ENCODE peak calls at places on chromosomes 5 and 9, in seven cellular contexts. N is mesothelial cell of epicardium, U is cardiac fibroblast, R is fibroblast of pulmonary artery, L is neural progenitor cell, I is NB4, K is endodermal cell. E is an unnamed sample.

GRCh38 chr5:21424907-21425306 is 1428.2 kb downstream of the CDH12 start:
- DNase-seq in I (no peak), N (no peak), R (no peak), L (no peak), K (no peak), U (no peak), E (no peak)

GRCh38 chr5:39080597-39081204 is 6.5 kb upstream of the RICTOR start:
- DNase-seq in K (peak; percentile 72), L (peak; percentile 63), R (peak; percentile 87), U (peak; percentile 86), I (peak; percentile 79), N (no peak), E (peak; percentile 22)

GRCh38 chr5:173498871-173499470 is 117.5 kb downstream of the BOD1 start:
- DNase-seq in I (no peak), R (peak; percentile 7), L (peak; percentile 44), K (peak; percentile 75), U (no peak), N (no peak), E (no peak)

GRCh38 chr5:55982957-55983381 is 11.8 kb downstream of the IL6ST start:
- DNase-seq in L (no peak), U (no peak), N (no peak), R (peak; percentile 31), K (no peak), I (no peak), E (no peak)

GRCh38 chr9:9560382-9561035 is 1052.3 kb downstream of the PTPRD start:
- DNase-seq in R (no peak), I (no peak), N (no peak), K (no peak), U (no peak), L (no peak), E (no peak)

GRCh38 chr9:117377046-117377445 is 37.8 kb downstream of the ASTN2 start:
- DNase-seq in L (peak; percentile 29), U (no peak), R (no peak), N (no peak), I (no peak), K (peak; percentile 73), E (no peak)

GRCh38 chr5:1011226-1011631 is 2.6 kb downstream of the NKD2 start:
- DNase-seq in K (peak; percentile 95), L (peak; percentile 76), I (peak; percentile 54), N (peak; percentile 23), R (no peak), U (no peak), E (peak; percentile 63)

GRCh38 chr5:159345861-159346260 is 15.6 kb upstream of the IL12B start:
- DNase-seq in K (no peak), N (no peak), R (no peak), L (no peak), U (no peak), I (no peak), E (no peak)

GRCh38 chr9:35906923-35907699 is 1.1 kb downstream of the HRCT1 start:
- DNase-seq in I (no peak), K (peak; percentile 65), R (peak; percentile 92), N (no peak), L (peak; percentile 47), U (peak; percentile 93), E (no peak)

GRCh38 chr9:120436937-120437592 is 142.9 kb downstream of the CDK5RAP2 start:
- DNase-seq in U (peak; percentile 56), L (no peak), R (peak; percentile 23), K (no peak), N (no peak), I (peak; percentile 84), E (no peak)

GRCh38 chr9:96491079-96491879 is 41.3 kb downstream of the HABP4 start:
- DNase-seq in I (no peak), R (peak; percentile 16), K (no peak), U (no peak), N (no peak), L (no peak), E (no peak)

GRCh38 chr9:121887553-121888437 is 205.3 kb downstream of the TTLL11 start:
- DNase-seq in R (no peak), I (peak; percentile 50), N (no peak), U (no peak), L (no peak), K (peak; percentile 69), E (no peak)

GRCh38 chr9:18059043-18059442 is 414.9 kb upstream of the ADAMTSL1 start:
- DNase-seq in K (no peak), I (no peak), N (no peak), U (no peak), L (no peak), R (no peak), E (no peak)

GRCh38 chr5:43661102-43661501 is 58.1 kb downstream of the NNT start:
- DNase-seq in I (peak; percentile 49), K (no peak), N (no peak), L (peak; percentile 65), U (peak; percentile 71), R (peak; percentile 69), E (no peak)

GRCh38 chr9:133371261-133371711 is 4.6 kb downstream of the SURF4 start:
- DNase-seq in R (no peak), L (no peak), I (peak; percentile 59), U (no peak), N (no peak), K (no peak), E (no peak)

GRCh38 chr5:77635617-77636422 is 2.7 kb downstream of the OTP start:
- DNase-seq in U (no peak), N (no peak), K (no peak), I (no peak), R (no peak), L (peak; percentile 86), E (no peak)

GRCh38 chr9:129095170-129095667 is 14.3 kb downstream of the DOLPP1 start:
- DNase-seq in K (no peak), R (no peak), N (no peak), I (no peak), L (no peak), U (no peak), E (no peak)

GRCh38 chr9:98995059-98995665 is 51.5 kb downstream of the COL15A1 start:
- DNase-seq in K (peak; percentile 28), N (no peak), U (peak; percentile 73), I (no peak), R (peak; percentile 45), L (no peak), E (no peak)

GRCh38 chr9:81634915-81635516 is 54.3 kb downstream of the TLE1 start:
- DNase-seq in N (no peak), R (peak; percentile 29), U (peak; percentile 15), I (no peak), L (no peak), K (no peak), E (no peak)

GRCh38 chr5:172188893-172189692 is 1.1 kb upstream of the STK10 start:
- DNase-seq in N (no peak), R (no peak), K (peak; percentile 88), I (no peak), L (peak; percentile 92), U (no peak), E (no peak)

GRCh38 chr5:56402273-56403223 is 169.4 kb upstream of the ANKRD55 start:
- DNase-seq in R (no peak), L (peak; percentile 5), N (no peak), U (no peak), I (no peak), K (no peak), E (no peak)

DNA sequence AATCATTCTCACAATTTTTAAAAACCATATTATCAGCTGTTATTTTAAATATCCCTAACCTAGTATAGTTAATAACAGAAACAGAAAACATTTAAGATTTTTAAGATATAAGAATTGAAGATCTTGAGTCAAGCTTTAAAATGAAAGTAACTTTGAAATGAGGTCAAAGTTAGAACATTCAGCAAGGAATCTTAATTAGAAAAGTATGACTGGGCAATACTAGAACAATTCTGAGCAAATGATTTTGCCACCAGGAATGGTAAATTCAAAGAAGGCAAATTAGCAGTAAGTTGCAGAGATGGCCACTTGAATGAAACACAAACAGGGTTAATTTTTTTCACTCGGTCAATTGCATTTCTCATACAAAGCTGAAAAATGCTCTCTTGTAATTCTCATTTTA is 117.9 kb downstream of the NXNL2 start:
- DNase-seq in L (no peak), R (no peak), I (no peak), N (no peak), U (peak; percentile 24), K (no peak), E (no peak)
- TF ChIP-seq CTCF in L (no peak), R (no peak), I (no peak), N (no peak), U (no peak), K (no peak), E (no peak)

DNA sequence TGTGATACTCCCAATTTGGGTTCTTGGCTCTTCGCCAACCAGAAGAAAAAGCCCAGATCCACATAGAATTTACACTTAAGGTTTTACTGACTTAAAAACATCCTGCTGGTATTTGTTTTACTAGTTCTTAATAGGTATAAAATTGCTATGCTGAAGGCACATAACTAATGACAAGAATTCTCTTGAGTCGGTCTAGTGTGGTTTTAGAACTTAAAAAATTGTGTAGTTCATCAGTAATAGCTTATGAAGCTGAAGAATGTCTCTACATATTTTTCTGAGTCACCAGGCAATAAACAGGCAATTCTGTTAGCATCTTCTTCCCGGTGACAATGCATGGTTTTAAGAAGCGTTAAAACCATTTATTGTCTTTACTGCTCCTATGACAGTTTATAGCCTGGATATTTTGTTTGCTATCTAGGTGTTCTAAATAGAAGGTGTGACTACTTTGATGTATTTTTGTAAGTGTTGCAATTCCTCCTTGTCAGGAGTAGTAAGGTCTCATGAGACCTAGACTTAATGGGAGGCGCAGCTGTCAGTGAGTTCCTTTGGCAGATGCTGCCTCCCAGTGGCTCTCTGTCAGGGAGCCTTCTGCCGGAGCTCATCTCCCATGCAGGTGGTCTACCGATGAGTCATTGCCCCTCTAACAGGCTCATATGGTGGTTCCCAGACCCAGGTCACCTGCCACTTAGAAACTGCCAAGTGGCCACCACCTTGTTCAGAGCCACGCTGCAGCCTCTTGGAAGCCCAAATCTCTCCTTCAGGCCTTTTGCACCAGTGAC is 173.8 kb downstream of the MAST4 start:
- DNase-seq in R (peak; percentile 31), K (peak; percentile 90), L (peak; percentile 74), I (peak; percentile 30), N (no peak), U (peak; percentile 29), E (no peak)
- TF ChIP-seq CTCF in R (peak; percentile 32), K (peak; percentile 84), L (peak; percentile 67), I (no peak), N (no peak), U (peak; percentile 18), E (no peak)

DNA sequence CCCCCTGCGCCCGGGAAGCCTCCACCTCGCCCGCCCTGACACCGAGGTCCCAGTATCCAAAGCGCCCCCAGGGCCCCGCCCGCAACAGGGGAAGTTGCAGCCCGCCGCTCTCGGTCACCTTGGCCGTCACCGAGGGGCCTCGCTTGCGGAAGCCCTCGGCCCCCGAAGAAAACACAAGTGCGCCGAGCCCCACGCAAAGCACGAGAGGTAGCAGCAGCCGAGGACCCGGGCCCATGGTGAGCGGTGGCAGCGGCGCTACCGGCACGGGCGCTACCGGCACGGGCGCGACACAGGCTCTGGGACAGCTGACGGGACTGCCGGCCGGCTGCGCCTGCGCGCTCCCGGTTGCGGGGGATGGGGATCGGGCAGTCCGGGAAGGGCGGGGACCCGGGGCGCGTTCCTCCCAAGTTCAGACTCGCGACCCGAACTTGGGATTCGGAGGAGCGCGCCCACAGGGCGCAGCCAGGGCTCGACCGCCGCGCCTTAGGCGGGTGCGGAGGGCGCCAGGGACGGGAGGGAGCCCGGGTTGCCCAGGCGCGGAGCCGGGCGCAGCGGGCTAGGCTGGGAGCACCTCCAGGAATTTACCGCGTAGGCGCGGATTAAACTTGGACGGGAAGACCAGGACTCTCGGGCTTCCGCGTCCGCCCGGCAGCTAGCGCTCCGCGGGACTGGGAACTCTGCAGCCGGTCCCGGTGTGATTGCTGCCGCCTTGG is at the start of gene PPIC:
- DNase-seq in R (peak; percentile 82), I (no peak), K (peak; percentile 95), L (peak; percentile 77), N (peak; percentile 72), U (peak; percentile 87), E (peak; percentile 79)
- TF ChIP-seq CTCF in R (no peak), I (no peak), K (no peak), L (no peak), N (no peak), U (no peak), E (no peak)

GRCh38 chr5:7805379-7805778 is 45.6 kb downstream of the CFAP90 start:
- DNase-seq in L (peak; percentile 26), N (no peak), I (peak; percentile 45), K (no peak), R (peak; percentile 3), U (no peak), E (no peak)
- TF ChIP-seq CTCF in L (peak; percentile 53), N (no peak), I (peak; percentile 56), K (peak; percentile 73), R (peak; percentile 21), U (no peak), E (peak; percentile 60)